ENCODE peak calls at places on chromosomes 11 and 22, in six cellular contexts. One of them, this sample, is unnamed.

GRCh38 chr11:104892723-104893511 is 5.3 kb downstream of the CASP12 start:
- DNase-seq in K562: no peak
- DNase-seq in upper lobe of left lung: no peak
- DNase-seq in A549: no peak
- DNase-seq in sigmoid colon: no peak
- DNase-seq in esophagus squamous epithelium: no peak
- DNase-seq in this sample: no peak

GRCh38 chr11:48169706-48170105 is 46.9 kb upstream of the OR4B1 start:
- DNase-seq in K562: no peak
- DNase-seq in upper lobe of left lung: no peak
- DNase-seq in A549: no peak
- DNase-seq in sigmoid colon: no peak
- DNase-seq in esophagus squamous epithelium: no peak
- DNase-seq in this sample: no peak

GRCh38 chr22:30074994-30075393 is 5.3 kb upstream of the HORMAD2 start:
- DNase-seq in K562: no peak
- DNase-seq in upper lobe of left lung: no peak
- DNase-seq in A549: no peak
- DNase-seq in sigmoid colon: no peak
- DNase-seq in esophagus squamous epithelium: no peak
- DNase-seq in this sample: no peak

GRCh38 chr11:35030716-35031213 is 108.2 kb upstream of the CD44 start:
- DNase-seq in K562: peak; percentile 84
- DNase-seq in upper lobe of left lung: peak; percentile 73
- DNase-seq in A549: peak; percentile 77
- DNase-seq in sigmoid colon: peak; percentile 69
- DNase-seq in esophagus squamous epithelium: no peak
- DNase-seq in this sample: peak; percentile 81

GRCh38 chr22:41777749-41778395 is 22.6 kb upstream of the CCDC134 start:
- DNase-seq in K562: no peak
- DNase-seq in upper lobe of left lung: peak; percentile 27
- DNase-seq in A549: no peak
- DNase-seq in sigmoid colon: no peak
- DNase-seq in esophagus squamous epithelium: no peak
- DNase-seq in this sample: no peak

GRCh38 chr11:99988105-99988907 is 698.8 kb upstream of the ARHGAP42 start:
- DNase-seq in K562: no peak
- DNase-seq in upper lobe of left lung: no peak
- DNase-seq in A549: no peak
- DNase-seq in sigmoid colon: no peak
- DNase-seq in esophagus squamous epithelium: no peak
- DNase-seq in this sample: no peak

GRCh38 chr11:113773092-113773415 is 438 bp downstream of the ZW10 start:
- DNase-seq in K562: peak; percentile 40
- DNase-seq in upper lobe of left lung: peak; percentile 40
- DNase-seq in A549: peak; percentile 5
- DNase-seq in sigmoid colon: peak; percentile 72
- DNase-seq in esophagus squamous epithelium: no peak
- DNase-seq in this sample: no peak

GRCh38 chr11:2300290-2300935 is 1.3 kb downstream of the C11orf21 start:
- DNase-seq in K562: no peak
- DNase-seq in upper lobe of left lung: peak; percentile 25
- DNase-seq in A549: no peak
- DNase-seq in sigmoid colon: no peak
- DNase-seq in esophagus squamous epithelium: no peak
- DNase-seq in this sample: peak; percentile 79

GRCh38 chr11:975824-976223 is 50.2 kb downstream of the AP2A2 start:
- DNase-seq in K562: peak; percentile 33
- DNase-seq in upper lobe of left lung: no peak
- DNase-seq in A549: peak; percentile 57
- DNase-seq in sigmoid colon: no peak
- DNase-seq in esophagus squamous epithelium: no peak
- DNase-seq in this sample: no peak

GRCh38 chr11:84793318-84793717 is 833.8 kb downstream of the DLG2 start:
- DNase-seq in K562: no peak
- DNase-seq in upper lobe of left lung: no peak
- DNase-seq in A549: no peak
- DNase-seq in sigmoid colon: no peak
- DNase-seq in esophagus squamous epithelium: no peak
- DNase-seq in this sample: no peak

GRCh38 chr11:77467993-77468392 is 5.9 kb downstream of the PAK1 start:
- DNase-seq in K562: no peak
- DNase-seq in upper lobe of left lung: no peak
- DNase-seq in A549: no peak
- DNase-seq in sigmoid colon: no peak
- DNase-seq in esophagus squamous epithelium: no peak
- DNase-seq in this sample: no peak

GRCh38 chr11:28346721-28347120 is 238.5 kb downstream of the METTL15 start:
- DNase-seq in K562: no peak
- DNase-seq in upper lobe of left lung: no peak
- DNase-seq in A549: no peak
- DNase-seq in sigmoid colon: no peak
- DNase-seq in esophagus squamous epithelium: no peak
- DNase-seq in this sample: no peak

GRCh38 chr11:65425105-65425970 is 2.7 kb downstream of the NEAT1 start:
- DNase-seq in K562: peak; percentile 29
- DNase-seq in upper lobe of left lung: peak; percentile 61
- DNase-seq in A549: no peak
- DNase-seq in sigmoid colon: peak; percentile 76
- DNase-seq in esophagus squamous epithelium: no peak
- DNase-seq in this sample: peak; percentile 74

GRCh38 chr11:19073454-19074415 is 13.2 kb upstream of the MRGPRX2 start:
- DNase-seq in K562: no peak
- DNase-seq in upper lobe of left lung: no peak
- DNase-seq in A549: no peak
- DNase-seq in sigmoid colon: no peak
- DNase-seq in esophagus squamous epithelium: no peak
- DNase-seq in this sample: no peak

GRCh38 chr22:43390166-43390565 is 21.6 kb upstream of the MPPED1 start:
- DNase-seq in K562: no peak
- DNase-seq in upper lobe of left lung: no peak
- DNase-seq in A549: no peak
- DNase-seq in sigmoid colon: no peak
- DNase-seq in esophagus squamous epithelium: no peak
- DNase-seq in this sample: no peak

GRCh38 chr11:56716379-56716854 is 17.5 kb downstream of the OR9G1 start:
- DNase-seq in K562: no peak
- DNase-seq in upper lobe of left lung: no peak
- DNase-seq in A549: no peak
- DNase-seq in sigmoid colon: no peak
- DNase-seq in esophagus squamous epithelium: no peak
- DNase-seq in this sample: no peak

GRCh38 chr11:122375687-122376399 is 259.8 kb upstream of the BLID start:
- DNase-seq in K562: no peak
- DNase-seq in upper lobe of left lung: no peak
- DNase-seq in A549: no peak
- DNase-seq in sigmoid colon: no peak
- DNase-seq in esophagus squamous epithelium: no peak
- DNase-seq in this sample: no peak

GRCh38 chr11:120748485-120748814 is 236.9 kb downstream of the GRIK4 start:
- DNase-seq in K562: no peak
- DNase-seq in upper lobe of left lung: no peak
- DNase-seq in A549: no peak
- DNase-seq in sigmoid colon: no peak
- DNase-seq in esophagus squamous epithelium: no peak
- DNase-seq in this sample: no peak

GRCh38 chr11:112320668-112321067 is 60.0 kb upstream of the PLET1 start:
- DNase-seq in K562: peak; percentile 18
- DNase-seq in upper lobe of left lung: peak; percentile 87
- DNase-seq in A549: no peak
- DNase-seq in sigmoid colon: peak; percentile 88
- DNase-seq in esophagus squamous epithelium: no peak
- DNase-seq in this sample: no peak

GRCh38 chr11:104338186-104338585 is 174.2 kb upstream of the PDGFD start:
- DNase-seq in K562: no peak
- DNase-seq in upper lobe of left lung: no peak
- DNase-seq in A549: no peak
- DNase-seq in sigmoid colon: no peak
- DNase-seq in esophagus squamous epithelium: no peak
- DNase-seq in this sample: no peak

GRCh38 chr11:93145381-93145780 is 52.4 kb downstream of the SLC36A4 start:
- DNase-seq in K562: no peak
- DNase-seq in upper lobe of left lung: no peak
- DNase-seq in A549: no peak
- DNase-seq in sigmoid colon: no peak
- DNase-seq in esophagus squamous epithelium: no peak
- DNase-seq in this sample: no peak

GRCh38 chr22:29030618-29031235 is 30.9 kb downstream of the C22orf31 start:
- DNase-seq in K562: peak; percentile 67
- DNase-seq in upper lobe of left lung: peak; percentile 83
- DNase-seq in A549: peak; percentile 75
- DNase-seq in sigmoid colon: peak; percentile 89
- DNase-seq in esophagus squamous epithelium: no peak
- DNase-seq in this sample: no peak

GRCh38 chr11:79383874-79384273 is 57.0 kb downstream of the TENM4 start:
- DNase-seq in K562: no peak
- DNase-seq in upper lobe of left lung: no peak
- DNase-seq in A549: no peak
- DNase-seq in sigmoid colon: no peak
- DNase-seq in esophagus squamous epithelium: no peak
- DNase-seq in this sample: no peak

GRCh38 chr11:29125621-29126020 is 891.2 kb downstream of the KCNA4 start:
- DNase-seq in K562: no peak
- DNase-seq in upper lobe of left lung: no peak
- DNase-seq in A549: no peak
- DNase-seq in sigmoid colon: no peak
- DNase-seq in esophagus squamous epithelium: no peak
- DNase-seq in this sample: no peak

GRCh38 chr11:32706985-32707736 is 87.3 kb downstream of the CCDC73 start:
- DNase-seq in K562: peak; percentile 19
- DNase-seq in upper lobe of left lung: no peak
- DNase-seq in A549: peak; percentile 60
- DNase-seq in sigmoid colon: no peak
- DNase-seq in esophagus squamous epithelium: no peak
- DNase-seq in this sample: no peak

GRCh38 chr11:19872526-19873135 is 160.0 kb downstream of the NAV2 start:
- DNase-seq in K562: no peak
- DNase-seq in upper lobe of left lung: no peak
- DNase-seq in A549: no peak
- DNase-seq in sigmoid colon: no peak
- DNase-seq in esophagus squamous epithelium: no peak
- DNase-seq in this sample: no peak

GRCh38 chr11:70815485-70815832 is 417.1 kb downstream of the CTTN start:
- DNase-seq in K562: no peak
- DNase-seq in upper lobe of left lung: no peak
- DNase-seq in A549: no peak
- DNase-seq in sigmoid colon: no peak
- DNase-seq in esophagus squamous epithelium: no peak
- DNase-seq in this sample: no peak
- H3K9me3 ChIP-seq in K562: no peaks in the 10 kb centered on the region
- H3K9me3 ChIP-seq in upper lobe of left lung: no peaks in the 10 kb centered on the region
- H3K9me3 ChIP-seq in A549: no peaks in the 10 kb centered on the region
- H3K9me3 ChIP-seq in sigmoid colon: no peaks in the 10 kb centered on the region
- H3K9me3 ChIP-seq in esophagus squamous epithelium: no peaks in the 10 kb centered on the region
- H3K9me3 ChIP-seq in this sample: no peaks in the 10 kb centered on the region

DNA sequence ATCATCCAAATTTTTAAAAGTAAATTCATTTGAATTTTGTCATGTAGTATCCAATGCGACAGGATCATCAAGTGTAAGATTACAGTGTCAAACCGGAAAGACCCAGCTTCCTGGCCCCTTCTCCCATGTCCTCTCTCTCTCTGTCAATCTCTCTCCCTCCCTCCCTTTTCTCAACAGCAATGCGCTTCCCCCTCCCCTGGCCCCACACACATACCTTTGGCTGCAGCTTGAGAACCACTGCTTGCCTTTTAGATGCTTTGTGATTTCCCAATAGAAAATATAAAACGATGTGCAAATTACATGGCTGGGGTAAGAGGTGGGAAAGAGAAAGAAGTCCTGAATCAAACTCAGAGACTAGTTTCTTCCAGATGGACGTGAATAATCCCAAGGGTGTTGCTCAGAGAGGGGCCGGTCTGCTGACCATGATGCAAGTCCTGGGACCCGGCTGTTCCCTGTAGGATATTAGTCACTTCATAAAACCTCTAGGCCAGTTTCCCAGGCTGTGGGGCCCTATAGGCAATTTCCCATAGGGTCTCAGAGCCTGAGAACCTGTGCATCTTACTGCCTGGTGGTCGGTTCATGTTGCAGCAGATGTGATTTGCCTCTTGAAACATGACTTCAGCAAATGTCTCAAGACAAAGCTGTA is 34.3 kb upstream of the ETS1 start:
- DNase-seq in K562: no peak
- DNase-seq in upper lobe of left lung: no peak
- DNase-seq in A549: no peak
- DNase-seq in sigmoid colon: peak; percentile 87
- DNase-seq in esophagus squamous epithelium: no peak
- DNase-seq in this sample: no peak
- TF ChIP-seq POLR2A in K562: no peak
- TF ChIP-seq POLR2A in upper lobe of left lung: no peak
- TF ChIP-seq POLR2A in A549: no peak
- TF ChIP-seq POLR2A in sigmoid colon: no peak
- TF ChIP-seq POLR2A in esophagus squamous epithelium: no peak
- TF ChIP-seq POLR2A in this sample: no peak

DNA sequence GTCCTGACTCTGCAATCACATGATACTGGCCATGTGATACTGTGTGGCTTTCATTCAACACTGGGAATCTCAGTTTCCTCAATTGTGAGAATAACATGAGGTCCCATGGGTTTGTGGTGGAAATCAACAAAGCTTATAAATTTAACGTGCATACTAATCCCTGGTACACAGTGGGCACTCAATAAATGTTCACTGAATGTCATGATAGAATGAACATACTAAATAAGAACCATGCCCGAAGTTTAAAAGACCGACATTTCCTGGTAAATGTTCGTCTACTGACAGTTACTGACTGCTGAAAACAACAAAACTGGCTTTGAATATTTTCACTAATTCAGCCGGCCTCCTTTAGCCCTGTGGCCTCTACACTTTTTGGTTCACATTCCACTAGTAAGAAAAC is 62.3 kb upstream of the CCT8L2 start:
- DNase-seq in K562: no peak
- DNase-seq in upper lobe of left lung: no peak
- DNase-seq in A549: no peak
- DNase-seq in sigmoid colon: no peak
- DNase-seq in esophagus squamous epithelium: no peak
- DNase-seq in this sample: no peak
- H3K9me3 ChIP-seq in K562: peaks cover 15% of the 10 kb centered on the region
- H3K9me3 ChIP-seq in upper lobe of left lung: peaks cover 12% of the 10 kb centered on the region
- H3K9me3 ChIP-seq in A549: no peaks in the 10 kb centered on the region
- H3K9me3 ChIP-seq in sigmoid colon: peaks cover 5% of the 10 kb centered on the region
- H3K9me3 ChIP-seq in esophagus squamous epithelium: no peaks in the 10 kb centered on the region
- H3K9me3 ChIP-seq in this sample: no peaks in the 10 kb centered on the region

DNA sequence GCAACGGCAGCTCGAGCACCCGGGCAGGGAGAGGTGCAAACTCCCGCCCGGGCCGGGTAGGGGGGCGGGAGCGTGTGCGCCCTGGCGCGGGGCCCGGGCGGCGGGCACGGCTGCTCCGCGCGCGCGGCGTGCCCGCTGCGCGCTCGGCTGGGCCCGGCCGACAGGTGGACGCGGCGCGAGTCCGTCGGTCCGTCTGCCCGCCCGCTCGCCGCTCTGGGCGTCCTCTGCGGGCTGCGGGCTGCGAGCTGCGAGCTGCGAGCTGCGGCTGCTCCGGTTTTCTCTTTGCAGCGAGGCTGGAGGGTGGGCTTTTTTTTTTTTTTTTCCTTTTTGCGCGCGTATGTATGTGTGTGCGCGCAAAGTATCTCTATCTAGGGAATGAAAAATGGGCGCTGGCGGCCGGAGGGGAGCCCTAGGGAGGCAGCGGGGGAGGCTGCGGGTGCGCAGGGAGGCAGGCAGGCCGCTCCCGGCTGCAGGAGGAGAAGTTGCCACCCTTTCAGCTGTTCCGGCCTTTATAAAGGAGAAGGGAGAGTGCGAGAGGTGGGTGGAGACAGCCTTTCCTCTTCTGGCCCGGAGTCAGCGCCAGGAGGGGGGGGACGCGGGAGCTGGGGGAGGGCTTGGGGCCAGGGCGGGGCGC is at the start of gene PDGFB:
- DNase-seq in K562: peak; percentile 47
- DNase-seq in upper lobe of left lung: no peak
- DNase-seq in A549: no peak
- DNase-seq in sigmoid colon: no peak
- DNase-seq in esophagus squamous epithelium: no peak
- DNase-seq in this sample: no peak
- TF ChIP-seq POLR2A in K562: no peak
- TF ChIP-seq POLR2A in upper lobe of left lung: no peak
- TF ChIP-seq POLR2A in A549: peak; percentile 31
- TF ChIP-seq POLR2A in sigmoid colon: peak; percentile 46
- TF ChIP-seq POLR2A in esophagus squamous epithelium: no peak
- TF ChIP-seq POLR2A in this sample: peak; percentile 39